ENCODE peak calls at places on chromosomes 7 and 10, in five cellular contexts. J is GOT3, O is DMS79, D is suprapubic skin, S is GM10248. E is an unnamed sample.

GRCh38 chr10:12811725-12812310 is 189.7 kb downstream of the CCDC3 start:
- DNase-seq in J (no peak), O (no peak), D (no peak), S (no peak), E (no peak)

GRCh38 chr10:97849491-97850402 is at the start of gene GOLGA7B:
- DNase-seq in S (peak; percentile 54), D (no peak), O (peak; percentile 29), J (no peak), E (no peak)

GRCh38 chr10:60955321-60955720 is 11.3 kb upstream of the RHOBTB1 start:
- DNase-seq in D (no peak), J (no peak), S (no peak), O (no peak), E (no peak)

GRCh38 chr7:134355925-134356324 is 39.2 kb upstream of the SLC35B4 start:
- DNase-seq in D (no peak), J (no peak), S (no peak), O (no peak), E (no peak)

GRCh38 chr7:57876-58275 is 134.5 kb upstream of the FAM20C start:
- DNase-seq in J (no peak), D (no peak), S (no peak), O (no peak), E (no peak)

GRCh38 chr7:4716946-4717694 is 35.0 kb downstream of the FOXK1 start:
- DNase-seq in J (no peak), O (no peak), S (no peak), D (no peak), E (no peak)

GRCh38 chr7:17185690-17186070 is 112.8 kb upstream of the AHR start:
- DNase-seq in S (peak; percentile 48), J (no peak), O (no peak), D (no peak), E (no peak)

GRCh38 chr10:102605712-102606111 is 38.6 kb upstream of the TRIM8 start:
- DNase-seq in J (no peak), S (no peak), D (no peak), O (no peak), E (no peak)

GRCh38 chr10:110492069-110492782 is 5.5 kb upstream of the DUSP5 start:
- DNase-seq in J (no peak), O (no peak), D (no peak), S (no peak), E (peak; percentile 67)

GRCh38 chr7:83305027-83305426 is 142.3 kb upstream of the PCLO start:
- DNase-seq in J (no peak), S (no peak), D (no peak), O (no peak), E (no peak)

GRCh38 chr10:77321868-77322267 is 315.7 kb downstream of the KCNMA1 start:
- DNase-seq in O (no peak), S (no peak), J (no peak), D (no peak), E (no peak)

GRCh38 chr10:8331387-8331786 is 276.9 kb downstream of the GATA3 start:
- DNase-seq in D (no peak), J (no peak), S (no peak), O (no peak), E (no peak)

GRCh38 chr7:39534599-39534998 is 31.6 kb upstream of the YAE1 start:
- DNase-seq in S (no peak), D (no peak), O (no peak), J (no peak), E (no peak)

GRCh38 chr7:97390052-97390451 is 272.6 kb downstream of the SDHAF3 start:
- DNase-seq in D (no peak), J (no peak), O (no peak), S (no peak), E (no peak)

GRCh38 chr10:4280481-4281206 is 495.6 kb upstream of the KLF6 start:
- DNase-seq in S (no peak), D (no peak), J (no peak), O (no peak), E (no peak)

GRCh38 chr7:149815661-149816266 is 22.4 kb upstream of the ZNF862 start:
- DNase-seq in O (no peak), D (no peak), J (no peak), S (no peak), E (no peak)

GRCh38 chr10:123552760-123553554 is 113.2 kb upstream of the GPR26 start:
- DNase-seq in S (peak; percentile 68), D (peak; percentile 63), J (no peak), O (no peak), E (no peak)

GRCh38 chr7:138502023-138502767 is 42.1 kb downstream of the TRIM24 start:
- DNase-seq in D (no peak), S (no peak), O (no peak), J (no peak), E (no peak)

GRCh38 chr10:70458329-70459060 is 17.0 kb upstream of the NODAL start:
- DNase-seq in S (no peak), D (no peak), O (no peak), J (peak; percentile 22), E (no peak)

GRCh38 chr10:31678573-31679122 is 250.0 kb downstream of the ARHGAP12 start:
- DNase-seq in S (no peak), J (no peak), D (no peak), O (no peak), E (no peak)

GRCh38 chr10:11218395-11218794 is 200.7 kb downstream of the CELF2 start:
- DNase-seq in S (no peak), O (no peak), J (no peak), D (no peak), E (no peak)

GRCh38 chr10:30645340-30645827 is 15.8 kb upstream of the LYZL2 start:
- DNase-seq in J (no peak), O (peak; percentile 18), S (no peak), D (no peak), E (no peak)

GRCh38 chr7:83365746-83366145 is 203.1 kb upstream of the PCLO start:
- DNase-seq in S (no peak), D (no peak), J (no peak), O (no peak), E (no peak)

GRCh38 chr7:44318296-44318695 is 7.1 kb downstream of the CAMK2B start:
- DNase-seq in J (no peak), D (no peak), O (no peak), S (no peak), E (no peak)

E was measured in Panc1.